ENCODE peak calls at places on chromosomes 6 and 20, in eight cellular contexts. One of them, this sample, is unnamed.

GRCh38 chr6:42387336-42387735 is 64.4 kb downstream of the TRERF1 start:
- DNase-seq in right lobe of liver: no peak
- DNase-seq in glutamatergic neuron: no peak
- DNase-seq in upper lobe of right lung: no peak
- DNase-seq in transverse colon: no peak
- DNase-seq in astrocyte of the cerebellum: no peak
- DNase-seq in body of pancreas: no peak
- DNase-seq in GM12865: no peak
- DNase-seq in this sample: no peak

GRCh38 chr6:109486068-109486467 is 3.0 kb upstream of the ZBTB24 start:
- DNase-seq in right lobe of liver: no peak
- DNase-seq in glutamatergic neuron: no peak
- DNase-seq in upper lobe of right lung: no peak
- DNase-seq in transverse colon: no peak
- DNase-seq in astrocyte of the cerebellum: no peak
- DNase-seq in body of pancreas: no peak
- DNase-seq in GM12865: no peak
- DNase-seq in this sample: no peak

GRCh38 chr20:23609486-23610109 is 3.9 kb upstream of the CST9 start:
- DNase-seq in right lobe of liver: no peak
- DNase-seq in glutamatergic neuron: no peak
- DNase-seq in upper lobe of right lung: no peak
- DNase-seq in transverse colon: no peak
- DNase-seq in astrocyte of the cerebellum: no peak
- DNase-seq in body of pancreas: no peak
- DNase-seq in GM12865: no peak
- DNase-seq in this sample: no peak

GRCh38 chr6:14506656-14507242 is 389.2 kb downstream of the CD83 start:
- DNase-seq in right lobe of liver: no peak
- DNase-seq in glutamatergic neuron: no peak
- DNase-seq in upper lobe of right lung: no peak
- DNase-seq in transverse colon: peak; percentile 56
- DNase-seq in astrocyte of the cerebellum: no peak
- DNase-seq in body of pancreas: no peak
- DNase-seq in GM12865: no peak
- DNase-seq in this sample: no peak

GRCh38 chr6:36301085-36301658 is 31.3 kb downstream of the PNPLA1 start:
- DNase-seq in right lobe of liver: no peak
- DNase-seq in glutamatergic neuron: no peak
- DNase-seq in upper lobe of right lung: no peak
- DNase-seq in transverse colon: no peak
- DNase-seq in astrocyte of the cerebellum: no peak
- DNase-seq in body of pancreas: no peak
- DNase-seq in GM12865: no peak
- DNase-seq in this sample: no peak

GRCh38 chr6:84581494-84582259 is 182.7 kb downstream of the TBX18 start:
- DNase-seq in right lobe of liver: no peak
- DNase-seq in glutamatergic neuron: no peak
- DNase-seq in upper lobe of right lung: no peak
- DNase-seq in transverse colon: no peak
- DNase-seq in astrocyte of the cerebellum: peak; percentile 31
- DNase-seq in body of pancreas: no peak
- DNase-seq in GM12865: no peak
- DNase-seq in this sample: no peak

GRCh38 chr6:70310063-70310694 is 7.3 kb upstream of the COL9A1 start:
- DNase-seq in right lobe of liver: no peak
- DNase-seq in glutamatergic neuron: no peak
- DNase-seq in upper lobe of right lung: no peak
- DNase-seq in transverse colon: no peak
- DNase-seq in astrocyte of the cerebellum: peak; percentile 31
- DNase-seq in body of pancreas: peak; percentile 27
- DNase-seq in GM12865: peak; percentile 52
- DNase-seq in this sample: no peak

GRCh38 chr20:63544241-63544957 is 3.1 kb downstream of the SRMS start:
- DNase-seq in right lobe of liver: no peak
- DNase-seq in glutamatergic neuron: no peak
- DNase-seq in upper lobe of right lung: no peak
- DNase-seq in transverse colon: no peak
- DNase-seq in astrocyte of the cerebellum: no peak
- DNase-seq in body of pancreas: no peak
- DNase-seq in GM12865: no peak
- DNase-seq in this sample: no peak

GRCh38 chr6:27873101-27874030 is 38.8 kb downstream of the OR2B2 start:
- DNase-seq in right lobe of liver: peak; percentile 74
- DNase-seq in glutamatergic neuron: peak; percentile 42
- DNase-seq in upper lobe of right lung: peak; percentile 83
- DNase-seq in transverse colon: peak; percentile 80
- DNase-seq in astrocyte of the cerebellum: no peak
- DNase-seq in body of pancreas: peak; percentile 59
- DNase-seq in GM12865: peak; percentile 97
- DNase-seq in this sample: peak; percentile 56

GRCh38 chr20:41469868-41470267 is 103.2 kb upstream of the EMILIN3 start:
- DNase-seq in right lobe of liver: no peak
- DNase-seq in glutamatergic neuron: no peak
- DNase-seq in upper lobe of right lung: no peak
- DNase-seq in transverse colon: no peak
- DNase-seq in astrocyte of the cerebellum: no peak
- DNase-seq in body of pancreas: no peak
- DNase-seq in GM12865: no peak
- DNase-seq in this sample: no peak

GRCh38 chr20:15378151-15378550 is 1040.7 kb upstream of the FLRT3 start:
- DNase-seq in right lobe of liver: no peak
- DNase-seq in glutamatergic neuron: no peak
- DNase-seq in upper lobe of right lung: no peak
- DNase-seq in transverse colon: no peak
- DNase-seq in astrocyte of the cerebellum: no peak
- DNase-seq in body of pancreas: no peak
- DNase-seq in GM12865: no peak
- DNase-seq in this sample: no peak
- TF ChIP-seq CTCF in right lobe of liver: peak; percentile 11
- TF ChIP-seq CTCF in glutamatergic neuron: no peak
- TF ChIP-seq CTCF in upper lobe of right lung: no peak
- TF ChIP-seq CTCF in transverse colon: no peak
- TF ChIP-seq CTCF in astrocyte of the cerebellum: no peak
- TF ChIP-seq CTCF in body of pancreas: no peak
- TF ChIP-seq CTCF in GM12865: no peak
- TF ChIP-seq CTCF in this sample: no peak

DNA sequence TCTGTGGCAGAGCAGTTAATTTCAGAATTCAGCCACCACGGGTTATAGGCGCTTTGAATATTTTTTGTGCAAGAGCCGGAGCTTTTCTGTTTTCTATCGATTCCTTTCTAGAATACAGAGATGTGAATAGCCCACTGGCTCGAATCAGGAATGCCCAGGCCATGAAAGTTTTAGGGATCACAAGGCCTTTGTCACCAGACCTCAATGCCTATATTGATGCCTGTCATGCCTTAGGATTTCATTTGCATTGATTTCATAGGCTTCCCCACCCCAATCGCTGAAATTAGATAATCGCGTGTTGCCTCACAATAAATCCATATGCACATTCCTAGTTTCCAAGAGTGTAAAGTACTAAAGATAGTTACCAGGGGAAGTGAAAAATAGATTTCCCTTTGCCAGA is 150.7 kb downstream of the SASH1 start:
- DNase-seq in right lobe of liver: no peak
- DNase-seq in glutamatergic neuron: no peak
- DNase-seq in upper lobe of right lung: no peak
- DNase-seq in transverse colon: no peak
- DNase-seq in astrocyte of the cerebellum: no peak
- DNase-seq in body of pancreas: no peak
- DNase-seq in GM12865: no peak
- DNase-seq in this sample: no peak
- TF ChIP-seq CTCF in right lobe of liver: no peak
- TF ChIP-seq CTCF in glutamatergic neuron: no peak
- TF ChIP-seq CTCF in upper lobe of right lung: no peak
- TF ChIP-seq CTCF in transverse colon: no peak
- TF ChIP-seq CTCF in astrocyte of the cerebellum: no peak
- TF ChIP-seq CTCF in body of pancreas: no peak
- TF ChIP-seq CTCF in GM12865: no peak
- TF ChIP-seq CTCF in this sample: no peak

GRCh38 chr6:329888-330691 is 37.8 kb downstream of the DUSP22 start:
- DNase-seq in right lobe of liver: no peak
- DNase-seq in glutamatergic neuron: no peak
- DNase-seq in upper lobe of right lung: peak; percentile 63
- DNase-seq in transverse colon: no peak
- DNase-seq in astrocyte of the cerebellum: no peak
- DNase-seq in body of pancreas: no peak
- DNase-seq in GM12865: peak; percentile 88
- DNase-seq in this sample: no peak
- TF ChIP-seq CTCF in right lobe of liver: no peak
- TF ChIP-seq CTCF in glutamatergic neuron: peak; percentile 15
- TF ChIP-seq CTCF in upper lobe of right lung: no peak
- TF ChIP-seq CTCF in transverse colon: no peak
- TF ChIP-seq CTCF in astrocyte of the cerebellum: no peak
- TF ChIP-seq CTCF in body of pancreas: no peak
- TF ChIP-seq CTCF in GM12865: no peak
- TF ChIP-seq CTCF in this sample: no peak

DNA sequence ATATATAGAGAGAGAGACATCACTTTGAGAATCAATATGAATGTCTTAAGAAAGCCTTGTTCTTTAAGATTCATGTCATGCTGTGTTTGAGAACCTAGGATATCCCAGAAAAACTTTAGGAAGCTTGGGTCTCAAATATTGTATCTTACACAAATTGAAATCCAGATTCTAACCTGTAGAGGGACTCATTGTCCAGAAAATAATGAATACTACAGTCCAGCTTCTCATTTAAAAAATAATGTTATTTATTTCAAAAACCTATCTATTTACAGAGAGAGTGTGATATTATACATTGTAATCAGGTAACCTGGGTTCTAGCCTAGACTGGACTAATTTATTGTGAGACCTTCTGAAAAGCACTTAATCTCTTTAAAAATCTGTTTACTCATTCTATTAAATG is 4.2 kb downstream of the RFX6 start:
- DNase-seq in right lobe of liver: no peak
- DNase-seq in glutamatergic neuron: no peak
- DNase-seq in upper lobe of right lung: no peak
- DNase-seq in transverse colon: no peak
- DNase-seq in astrocyte of the cerebellum: no peak
- DNase-seq in body of pancreas: no peak
- DNase-seq in GM12865: no peak
- DNase-seq in this sample: no peak
- TF ChIP-seq CTCF in right lobe of liver: peak; percentile 44
- TF ChIP-seq CTCF in glutamatergic neuron: no peak
- TF ChIP-seq CTCF in upper lobe of right lung: no peak
- TF ChIP-seq CTCF in transverse colon: peak; percentile 23
- TF ChIP-seq CTCF in astrocyte of the cerebellum: no peak
- TF ChIP-seq CTCF in body of pancreas: peak; percentile 28
- TF ChIP-seq CTCF in GM12865: no peak
- TF ChIP-seq CTCF in this sample: no peak

This sample was measured in GM13977.